ENCODE peak calls at places on chromosomes 16 and 17, in four cellular contexts. I, Y, O and F are unnamed samples.

GRCh38 chr16:81437860-81438259 is 6.7 kb upstream of the CMIP start:
- DNase-seq in I (no peak), Y (no peak), O (no peak), F (no peak)

GRCh38 chr17:17440938-17441730 is 35.7 kb upstream of the MED9 start:
- DNase-seq in I (no peak), Y (no peak), O (no peak), F (no peak)

GRCh38 chr17:7886227-7887037 is 2.2 kb upstream of the CHD3 start:
- DNase-seq in O (no peak), Y (no peak), I (peak), F (peak)

GRCh38 chr16:85316944-85317343 is 204.7 kb upstream of the CIBAR2 start:
- DNase-seq in Y (no peak), I (no peak), O (no peak), F (no peak)

GRCh38 chr17:4743216-4743615 is 3.5 kb upstream of the CXCL16 start:
- DNase-seq in O (no peak), I (no peak), Y (no peak), F (no peak)

GRCh38 chr17:77808663-77809425 is 149.7 kb upstream of the TNRC6C start:
- DNase-seq in O (no peak), Y (no peak), I (no peak), F (no peak)

GRCh38 chr16:48053346-48053745 is 102.4 kb downstream of the ABCC12 start:
- DNase-seq in I (peak), O (peak), Y (no peak), F (no peak)

GRCh38 chr16:87375426-87376135 is 8.0 kb downstream of the FBXO31 start:
- DNase-seq in O (peak), Y (no peak), I (no peak), F (no peak)